ENCODE peak calls at places on chromosomes 16 and 17, in ten cellular contexts. One of them, this sample, is unnamed.

GRCh38 chr16:71748226-71748625 is 23.7 kb upstream of the PHLPP2 start:
- DNase-seq in DMS79: no peak
- DNase-seq in Daoy: no peak
- DNase-seq in iris pigment epithelial cell: no peak
- DNase-seq in retinal pigment epithelial cell: no peak
- DNase-seq in B cell: no peak
- DNase-seq in stomach: no peak
- DNase-seq in PC-3: no peak
- DNase-seq in thoracic aorta: no peak
- DNase-seq in NAMALWA: no peak
- DNase-seq in this sample: no peak

GRCh38 chr17:76872221-76872873 is 4.1 kb downstream of the MGAT5B start:
- DNase-seq in DMS79: peak; percentile 64
- DNase-seq in Daoy: peak; percentile 98
- DNase-seq in iris pigment epithelial cell: peak; percentile 96
- DNase-seq in retinal pigment epithelial cell: peak; percentile 96
- DNase-seq in B cell: no peak
- DNase-seq in stomach: no peak
- DNase-seq in PC-3: peak; percentile 98
- DNase-seq in thoracic aorta: no peak
- DNase-seq in NAMALWA: peak; percentile 38
- DNase-seq in this sample: no peak

GRCh38 chr16:73152731-73153130 is 104.8 kb upstream of the ZFHX3 start:
- DNase-seq in DMS79: no peak
- DNase-seq in Daoy: no peak
- DNase-seq in iris pigment epithelial cell: peak; percentile 44
- DNase-seq in retinal pigment epithelial cell: peak; percentile 39
- DNase-seq in B cell: no peak
- DNase-seq in stomach: no peak
- DNase-seq in PC-3: no peak
- DNase-seq in thoracic aorta: no peak
- DNase-seq in NAMALWA: no peak
- DNase-seq in this sample: peak; percentile 12

GRCh38 chr17:80889897-80890550 is 101.6 kb upstream of the CHMP6 start:
- DNase-seq in DMS79: no peak
- DNase-seq in Daoy: no peak
- DNase-seq in iris pigment epithelial cell: no peak
- DNase-seq in retinal pigment epithelial cell: no peak
- DNase-seq in B cell: no peak
- DNase-seq in stomach: no peak
- DNase-seq in PC-3: no peak
- DNase-seq in thoracic aorta: no peak
- DNase-seq in NAMALWA: no peak
- DNase-seq in this sample: no peak

GRCh38 chr16:1286492-1287094 is 22.8 kb upstream of the UBE2I start:
- DNase-seq in DMS79: no peak
- DNase-seq in Daoy: no peak
- DNase-seq in iris pigment epithelial cell: no peak
- DNase-seq in retinal pigment epithelial cell: no peak
- DNase-seq in B cell: no peak
- DNase-seq in stomach: no peak
- DNase-seq in PC-3: no peak
- DNase-seq in thoracic aorta: no peak
- DNase-seq in NAMALWA: no peak
- DNase-seq in this sample: no peak

GRCh38 chr16:592518-593306 is 2.8 kb downstream of the RAB40C start:
- DNase-seq in DMS79: peak; percentile 80
- DNase-seq in Daoy: no peak
- DNase-seq in iris pigment epithelial cell: peak; percentile 55
- DNase-seq in retinal pigment epithelial cell: no peak
- DNase-seq in B cell: no peak
- DNase-seq in stomach: peak; percentile 73
- DNase-seq in PC-3: no peak
- DNase-seq in thoracic aorta: no peak
- DNase-seq in NAMALWA: no peak
- DNase-seq in this sample: peak; percentile 79

GRCh38 chr17:1180958-1181768 is 1.4 kb upstream of the ABR start:
- DNase-seq in DMS79: no peak
- DNase-seq in Daoy: no peak
- DNase-seq in iris pigment epithelial cell: no peak
- DNase-seq in retinal pigment epithelial cell: no peak
- DNase-seq in B cell: peak; percentile 90
- DNase-seq in stomach: no peak
- DNase-seq in PC-3: no peak
- DNase-seq in thoracic aorta: no peak
- DNase-seq in NAMALWA: peak; percentile 66
- DNase-seq in this sample: no peak

GRCh38 chr17:20999044-20999573 is 43.7 kb downstream of the USP22 start:
- DNase-seq in DMS79: no peak
- DNase-seq in Daoy: no peak
- DNase-seq in iris pigment epithelial cell: peak; percentile 33
- DNase-seq in retinal pigment epithelial cell: no peak
- DNase-seq in B cell: no peak
- DNase-seq in stomach: no peak
- DNase-seq in PC-3: no peak
- DNase-seq in thoracic aorta: no peak
- DNase-seq in NAMALWA: no peak
- DNase-seq in this sample: no peak

GRCh38 chr16:77585852-77586251 is 136.5 kb upstream of the NUDT7 start:
- DNase-seq in DMS79: no peak
- DNase-seq in Daoy: peak; percentile 89
- DNase-seq in iris pigment epithelial cell: peak; percentile 77
- DNase-seq in retinal pigment epithelial cell: no peak
- DNase-seq in B cell: no peak
- DNase-seq in stomach: no peak
- DNase-seq in PC-3: peak; percentile 51
- DNase-seq in thoracic aorta: no peak
- DNase-seq in NAMALWA: no peak
- DNase-seq in this sample: no peak

GRCh38 chr16:24146523-24146922 is 109.6 kb upstream of the CACNG3 start:
- DNase-seq in DMS79: no peak
- DNase-seq in Daoy: peak; percentile 35
- DNase-seq in iris pigment epithelial cell: no peak
- DNase-seq in retinal pigment epithelial cell: no peak
- DNase-seq in B cell: no peak
- DNase-seq in stomach: no peak
- DNase-seq in PC-3: no peak
- DNase-seq in thoracic aorta: no peak
- DNase-seq in NAMALWA: no peak
- DNase-seq in this sample: no peak

GRCh38 chr17:42050360-42051012 is at the start of gene C17orf113:
- DNase-seq in DMS79: peak; percentile 37
- DNase-seq in Daoy: peak; percentile 67
- DNase-seq in iris pigment epithelial cell: no peak
- DNase-seq in retinal pigment epithelial cell: no peak
- DNase-seq in B cell: peak; percentile 73
- DNase-seq in stomach: peak; percentile 62
- DNase-seq in PC-3: peak; percentile 24
- DNase-seq in thoracic aorta: no peak
- DNase-seq in NAMALWA: peak; percentile 42
- DNase-seq in this sample: peak; percentile 42

GRCh38 chr17:76714822-76715461 is 4.2 kb upstream of the MXRA7 start:
- DNase-seq in DMS79: no peak
- DNase-seq in Daoy: peak; percentile 49
- DNase-seq in iris pigment epithelial cell: peak; percentile 45
- DNase-seq in retinal pigment epithelial cell: no peak
- DNase-seq in B cell: peak; percentile 77
- DNase-seq in stomach: peak; percentile 72
- DNase-seq in PC-3: peak; percentile 87
- DNase-seq in thoracic aorta: no peak
- DNase-seq in NAMALWA: peak; percentile 77
- DNase-seq in this sample: no peak

GRCh38 chr16:920722-921121 is 50.1 kb downstream of the LMF1 start:
- DNase-seq in DMS79: no peak
- DNase-seq in Daoy: no peak
- DNase-seq in iris pigment epithelial cell: peak; percentile 37
- DNase-seq in retinal pigment epithelial cell: no peak
- DNase-seq in B cell: no peak
- DNase-seq in stomach: no peak
- DNase-seq in PC-3: no peak
- DNase-seq in thoracic aorta: no peak
- DNase-seq in NAMALWA: peak; percentile 23
- DNase-seq in this sample: no peak

GRCh38 chr17:76691379-76692191 is 19.2 kb downstream of the MXRA7 start:
- DNase-seq in DMS79: no peak
- DNase-seq in Daoy: no peak
- DNase-seq in iris pigment epithelial cell: no peak
- DNase-seq in retinal pigment epithelial cell: no peak
- DNase-seq in B cell: no peak
- DNase-seq in stomach: no peak
- DNase-seq in PC-3: no peak
- DNase-seq in thoracic aorta: no peak
- DNase-seq in NAMALWA: no peak
- DNase-seq in this sample: no peak

GRCh38 chr17:8832711-8833352 is 33.7 kb upstream of the MFSD6L start:
- DNase-seq in DMS79: no peak
- DNase-seq in Daoy: peak; percentile 43
- DNase-seq in iris pigment epithelial cell: no peak
- DNase-seq in retinal pigment epithelial cell: no peak
- DNase-seq in B cell: peak; percentile 50
- DNase-seq in stomach: no peak
- DNase-seq in PC-3: no peak
- DNase-seq in thoracic aorta: no peak
- DNase-seq in NAMALWA: peak; percentile 3
- DNase-seq in this sample: no peak

GRCh38 chr17:51961689-51962088 is 196.8 kb downstream of the CA10 start:
- DNase-seq in DMS79: no peak
- DNase-seq in Daoy: no peak
- DNase-seq in iris pigment epithelial cell: no peak
- DNase-seq in retinal pigment epithelial cell: no peak
- DNase-seq in B cell: no peak
- DNase-seq in stomach: no peak
- DNase-seq in PC-3: no peak
- DNase-seq in thoracic aorta: no peak
- DNase-seq in NAMALWA: no peak
- DNase-seq in this sample: no peak

GRCh38 chr16:90057738-90058173 is 19.4 kb downstream of the PRDM7 start:
- DNase-seq in DMS79: no peak
- DNase-seq in Daoy: peak; percentile 82
- DNase-seq in iris pigment epithelial cell: peak; percentile 85
- DNase-seq in retinal pigment epithelial cell: no peak
- DNase-seq in B cell: no peak
- DNase-seq in stomach: no peak
- DNase-seq in PC-3: peak; percentile 26
- DNase-seq in thoracic aorta: no peak
- DNase-seq in NAMALWA: no peak
- DNase-seq in this sample: no peak

GRCh38 chr16:50612849-50613198 is 64.6 kb downstream of the NKD1 start:
- DNase-seq in DMS79: no peak
- DNase-seq in Daoy: no peak
- DNase-seq in iris pigment epithelial cell: no peak
- DNase-seq in retinal pigment epithelial cell: no peak
- DNase-seq in B cell: no peak
- DNase-seq in stomach: no peak
- DNase-seq in PC-3: no peak
- DNase-seq in thoracic aorta: no peak
- DNase-seq in NAMALWA: no peak
- DNase-seq in this sample: no peak

GRCh38 chr16:57041182-57042156 is 50.9 kb upstream of the CPNE2 start:
- DNase-seq in DMS79: no peak
- DNase-seq in Daoy: no peak
- DNase-seq in iris pigment epithelial cell: peak; percentile 12
- DNase-seq in retinal pigment epithelial cell: no peak
- DNase-seq in B cell: peak; percentile 60
- DNase-seq in stomach: peak; percentile 43
- DNase-seq in PC-3: no peak
- DNase-seq in thoracic aorta: no peak
- DNase-seq in NAMALWA: peak; percentile 66
- DNase-seq in this sample: no peak

GRCh38 chr16:52068447-52069074 is 478.4 kb downstream of the TOX3 start:
- DNase-seq in DMS79: peak; percentile 32
- DNase-seq in Daoy: no peak
- DNase-seq in iris pigment epithelial cell: peak; percentile 21
- DNase-seq in retinal pigment epithelial cell: peak; percentile 25
- DNase-seq in B cell: no peak
- DNase-seq in stomach: peak; percentile 35
- DNase-seq in PC-3: peak; percentile 5
- DNase-seq in thoracic aorta: no peak
- DNase-seq in NAMALWA: peak; percentile 35
- DNase-seq in this sample: peak; percentile 88

GRCh38 chr17:40218006-40218739 is 931 bp upstream of the WIPF2 start:
- DNase-seq in DMS79: no peak
- DNase-seq in Daoy: no peak
- DNase-seq in iris pigment epithelial cell: no peak
- DNase-seq in retinal pigment epithelial cell: no peak
- DNase-seq in B cell: no peak
- DNase-seq in stomach: no peak
- DNase-seq in PC-3: no peak
- DNase-seq in thoracic aorta: no peak
- DNase-seq in NAMALWA: peak; percentile 21
- DNase-seq in this sample: no peak

GRCh38 chr16:75764154-75764768 is 38.0 kb upstream of the CPHXL start:
- DNase-seq in DMS79: no peak
- DNase-seq in Daoy: peak; percentile 53
- DNase-seq in iris pigment epithelial cell: peak; percentile 72
- DNase-seq in retinal pigment epithelial cell: peak; percentile 9
- DNase-seq in B cell: peak; percentile 75
- DNase-seq in stomach: peak; percentile 58
- DNase-seq in PC-3: peak; percentile 64
- DNase-seq in thoracic aorta: no peak
- DNase-seq in NAMALWA: peak; percentile 92
- DNase-seq in this sample: peak; percentile 10

This sample was measured in NCI-H510A treated with DMSO at 0.1 percent for 48 hours.